ENCODE peak calls at places on chromosomes 5 and 9, in nine cellular contexts. One of them, this sample, is unnamed.

GRCh38 chr5:179227578-179228311 is 117.5 kb downstream of the ADAMTS2 start:
- DNase-seq in activated naive CD4-positive, alpha-beta T cell: no peak
- DNase-seq in T-cell: no peak
- DNase-seq in SW480: no peak
- DNase-seq in HuH-7: no peak
- DNase-seq in NCI-H524: no peak
- DNase-seq in IMR-90: no peak
- DNase-seq in NCI-H345: no peak
- DNase-seq in WTC11: peak; percentile 30
- DNase-seq in this sample: no peak

GRCh38 chr9:111804636-111805035 is 9.9 kb upstream of the SHOC1 start:
- DNase-seq in SW480: no peak
- DNase-seq in HuH-7: no peak
- DNase-seq in WTC11: no peak
- DNase-seq in NCI-H524: no peak
- DNase-seq in IMR-90: no peak
- DNase-seq in NCI-H345: no peak
- DNase-seq in activated naive CD4-positive, alpha-beta T cell: no peak
- DNase-seq in T-cell: no peak
- DNase-seq in this sample: no peak

GRCh38 chr5:27158171-27158570 is 119.8 kb upstream of the CDH9 start:
- DNase-seq in IMR-90: no peak
- DNase-seq in NCI-H345: no peak
- DNase-seq in SW480: no peak
- DNase-seq in T-cell: no peak
- DNase-seq in WTC11: no peak
- DNase-seq in HuH-7: no peak
- DNase-seq in NCI-H524: no peak
- DNase-seq in activated naive CD4-positive, alpha-beta T cell: no peak
- DNase-seq in this sample: no peak

GRCh38 chr5:71533614-71534013 is 53.5 kb upstream of the MCCC2 start:
- DNase-seq in SW480: peak; percentile 5
- DNase-seq in IMR-90: peak; percentile 38
- DNase-seq in T-cell: no peak
- DNase-seq in WTC11: no peak
- DNase-seq in activated naive CD4-positive, alpha-beta T cell: no peak
- DNase-seq in NCI-H524: no peak
- DNase-seq in HuH-7: no peak
- DNase-seq in NCI-H345: no peak
- DNase-seq in this sample: no peak

GRCh38 chr9:79776581-79776980 is 204.8 kb downstream of the TLE4 start:
- DNase-seq in T-cell: no peak
- DNase-seq in HuH-7: no peak
- DNase-seq in WTC11: no peak
- DNase-seq in NCI-H524: no peak
- DNase-seq in activated naive CD4-positive, alpha-beta T cell: no peak
- DNase-seq in NCI-H345: no peak
- DNase-seq in SW480: no peak
- DNase-seq in IMR-90: peak; percentile 52
- DNase-seq in this sample: peak; percentile 15

GRCh38 chr5:81825237-81825636 is 74.3 kb upstream of the SSBP2 start:
- DNase-seq in NCI-H345: peak; percentile 80
- DNase-seq in HuH-7: no peak
- DNase-seq in T-cell: no peak
- DNase-seq in WTC11: no peak
- DNase-seq in activated naive CD4-positive, alpha-beta T cell: no peak
- DNase-seq in IMR-90: peak; percentile 72
- DNase-seq in SW480: no peak
- DNase-seq in NCI-H524: peak; percentile 49
- DNase-seq in this sample: no peak

GRCh38 chr5:5326126-5326758 is 96.2 kb upstream of the ICE1 start:
- DNase-seq in SW480: no peak
- DNase-seq in WTC11: peak; percentile 33
- DNase-seq in NCI-H345: no peak
- DNase-seq in activated naive CD4-positive, alpha-beta T cell: no peak
- DNase-seq in T-cell: no peak
- DNase-seq in NCI-H524: no peak
- DNase-seq in HuH-7: no peak
- DNase-seq in IMR-90: no peak
- DNase-seq in this sample: no peak

GRCh38 chr5:122195784-122196394 is 66.5 kb downstream of the ZNF474 start:
- DNase-seq in NCI-H345: peak; percentile 52
- DNase-seq in T-cell: no peak
- DNase-seq in NCI-H524: peak; percentile 55
- DNase-seq in activated naive CD4-positive, alpha-beta T cell: no peak
- DNase-seq in WTC11: peak; percentile 21
- DNase-seq in SW480: peak; percentile 68
- DNase-seq in IMR-90: peak; percentile 70
- DNase-seq in HuH-7: no peak
- DNase-seq in this sample: no peak

GRCh38 chr5:15789661-15790060 is 289.7 kb downstream of the FBXL7 start:
- DNase-seq in HuH-7: no peak
- DNase-seq in NCI-H524: no peak
- DNase-seq in T-cell: no peak
- DNase-seq in WTC11: no peak
- DNase-seq in IMR-90: peak; percentile 30
- DNase-seq in SW480: no peak
- DNase-seq in NCI-H345: no peak
- DNase-seq in activated naive CD4-positive, alpha-beta T cell: no peak
- DNase-seq in this sample: no peak